ENCODE peak calls at places on chromosomes 4 and X, in six cellular contexts. C, X, W, O, A and I are unnamed samples. For H3K4me1 and H3K36me3, the result is how much of the 10 kb centered on the place peaks cover.

GRCh38 chr4:71200944-71201533 is 137.8 kb upstream of the SLC4A4 start:
- DNase-seq in C (no peak), A (no peak), X (no peak), W (no peak), O (peak), I (no peak)

GRCh38 chr4:113646456-113646809 is 115.1 kb downstream of the CAMK2D start:
- DNase-seq in A (no peak), X (peak), O (no peak), C (no peak), W (peak), I (no peak)

GRCh38 chr4:15779336-15779735 is 1.2 kb downstream of the CD38 start:
- DNase-seq in X (peak), O (peak), C (no peak), A (no peak), W (peak), I (peak)

GRCh38 chr4:152935138-152935537 is 985 bp upstream of the FHDC1 start:
- DNase-seq in X (no peak), W (peak), A (peak), C (no peak), O (no peak), I (no peak)

GRCh38 chrX:112587194-112587593 is 92.5 kb downstream of the LHFPL1 start:
- DNase-seq in A (no peak), C (no peak), X (no peak), O (no peak), W (no peak), I (no peak)

GRCh38 chr4:89293299-89293698 is 14.3 kb downstream of the GPRIN3 start:
- DNase-seq in O (no peak), A (no peak), C (no peak), W (no peak), X (no peak), I (no peak)

GRCh38 chr4:121070696-121071639 is 1.4 kb downstream of the NDNF start:
- DNase-seq in W (peak), C (no peak), X (no peak), O (no peak), A (no peak), I (peak)

GRCh38 chr4:80471701-80472100 is 136.2 kb downstream of the CFAP299 start:
- DNase-seq in O (no peak), W (peak), X (peak), A (peak), C (no peak), I (peak)

DNA sequence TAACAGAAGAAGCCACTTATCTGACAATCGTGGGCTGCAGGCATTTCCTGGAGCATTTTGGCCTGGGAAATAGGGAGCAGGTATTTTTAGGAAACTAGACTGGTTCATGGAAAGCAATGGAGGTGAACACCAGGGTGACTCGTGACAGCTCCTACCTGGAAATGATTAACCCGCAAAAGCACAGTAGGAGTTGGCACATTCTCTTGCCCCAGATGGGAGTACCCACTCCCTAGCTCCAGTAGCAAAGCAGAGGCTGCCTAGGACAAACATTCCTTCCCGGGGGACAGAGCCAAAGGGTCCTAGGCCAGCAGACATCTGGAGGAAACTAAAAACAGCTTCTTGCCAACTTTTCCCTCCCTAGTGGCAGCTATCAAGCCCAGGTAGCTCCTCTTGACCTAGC is 29.0 kb downstream of the RTL5 start:
- DNase-seq in A (peak), O (no peak), W (no peak), C (no peak), X (no peak), I (no peak)
- H3K4me1 ChIP-seq in A (under half), O (under half), W (under half), C (under half), X (under half), I (under half)

DNA sequence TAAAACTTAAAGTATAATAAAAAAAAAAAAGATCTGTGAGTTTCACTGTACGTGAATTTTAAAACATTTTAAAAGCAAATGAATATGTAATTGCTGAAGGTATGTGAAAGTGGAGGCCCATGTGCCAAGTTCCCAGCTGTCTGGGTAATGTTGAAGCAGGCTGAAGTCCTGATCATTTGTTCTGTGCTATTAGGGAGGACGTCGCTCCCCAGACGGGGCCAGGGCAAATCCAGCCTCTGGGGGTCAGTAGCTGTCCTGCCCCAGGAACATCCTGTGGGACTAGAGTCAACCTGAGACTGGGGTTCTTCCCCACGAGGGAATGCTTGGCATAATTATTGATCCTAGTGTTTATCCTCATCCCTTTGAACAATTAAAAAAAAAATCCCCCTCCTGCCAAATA is 48.8 kb downstream of the PDE5A start:
- DNase-seq in A (no peak), X (no peak), C (no peak), W (peak), O (no peak), I (no peak)
- H3K27ac ChIP-seq in A (peak), X (no peak), C (no peak), W (peak), O (no peak), I (no peak)

GRCh38 chr4:93852680-93853079 is 24.1 kb downstream of the ATOH1 start:
- DNase-seq in O (no peak), X (no peak), C (no peak), A (no peak), W (no peak), I (no peak)
- H3K36me3 ChIP-seq in O (under half), X (under half), C (under half), A (under half), W (under half), I (under half)

GRCh38 chr4:6988016-6988715 is 55.0 kb upstream of the TADA2B start:
- DNase-seq in W (no peak), X (no peak), O (peak), C (no peak), A (no peak), I (no peak)
- H3K4me1 ChIP-seq in W (half or more), X (under half), O (under half), C (half or more), A (half or more), I (under half)

DNA sequence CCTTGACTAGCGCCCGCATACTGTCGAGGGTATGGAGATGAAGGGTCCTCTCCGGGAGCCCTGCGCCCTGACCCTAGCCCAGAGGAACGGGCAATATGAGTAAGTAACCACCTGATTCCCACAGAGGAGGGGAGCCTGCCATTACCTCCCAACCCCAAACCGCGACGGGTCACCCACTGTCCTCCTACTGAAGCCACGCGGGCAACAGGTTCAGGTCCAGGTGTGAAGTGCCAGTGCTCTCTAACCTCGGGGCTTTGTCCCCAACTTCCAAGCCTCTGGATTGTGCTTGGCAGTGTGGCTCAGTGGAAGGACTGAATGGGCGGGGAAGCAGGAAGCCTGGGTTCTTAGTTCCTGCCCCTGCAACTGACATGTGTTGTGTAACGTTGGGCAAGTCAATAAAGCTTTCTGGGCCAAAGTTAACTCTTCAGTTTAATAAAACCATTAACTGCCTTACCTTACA is 696 bp downstream of the OCRL start:
- DNase-seq in C (no peak), O (no peak), A (peak), W (no peak), X (no peak), I (no peak)
- H3K27ac ChIP-seq in C (peak), O (no peak), A (peak), W (no peak), X (no peak), I (no peak)

GRCh38 chr4:1326751-1327525 is 20.1 kb upstream of the UVSSA start:
- DNase-seq in X (no peak), C (no peak), A (no peak), W (no peak), O (no peak), I (no peak)
- H3K36me3 ChIP-seq in X (under half), C (under half), A (half or more), W (under half), O (under half), I (half or more)

DNA sequence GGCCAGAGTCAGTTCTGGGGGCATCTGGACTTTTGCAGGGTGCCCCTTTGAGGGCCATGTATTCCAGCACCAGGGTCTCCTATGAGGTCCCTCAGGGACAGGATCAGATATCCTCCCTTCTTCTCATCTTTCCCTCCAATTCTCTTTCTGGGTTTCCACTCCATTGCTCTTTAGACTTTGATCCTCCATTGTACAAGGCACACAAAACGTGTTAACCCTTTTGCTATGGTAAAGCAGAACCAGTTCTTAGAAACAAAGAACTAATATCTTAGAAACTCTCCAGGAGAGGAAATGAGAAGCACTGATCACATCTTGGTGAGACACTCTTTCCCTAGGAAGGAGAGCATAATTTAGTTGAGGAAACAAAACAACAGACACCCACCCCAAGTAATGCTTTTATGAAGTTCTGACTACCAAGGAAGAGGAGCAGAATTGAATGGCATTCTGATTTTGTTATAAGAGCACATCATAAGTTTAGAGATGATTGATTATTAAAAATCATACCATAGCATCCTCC is 200.7 kb upstream of the NPY2R start:
- DNase-seq in A (no peak), O (no peak), W (no peak), X (no peak), C (no peak), I (no peak)
- H3K4me1 ChIP-seq in A (under half), O (under half), W (under half), X (under half), C (under half), I (under half)